ENCODE peak calls at places on chromosomes 12 and 14, in ten cellular contexts. I is cardiac fibroblast; C is uterus; H is upper lobe of right lung; R is retinal pigment epithelial cell; T is CD8-positive, alpha-beta T cell; K is fibroblast of lung; Q is transverse colon; A is AG04450; J is PC-3. G is an unnamed sample.

GRCh38 chr14:44961151-44961729 is 507 bp downstream of the KLHL28 start:
- DNase-seq in C (peak; percentile 55), J (peak; percentile 57), Q (peak; percentile 72), H (peak; percentile 80), R (no peak), A (peak; percentile 20), T (peak; percentile 63), K (peak; percentile 70), I (peak; percentile 65), G (peak; percentile 65)

GRCh38 chr14:39184628-39185255 is 9.7 kb downstream of the PNN start:
- DNase-seq in K (no peak), Q (no peak), R (no peak), C (no peak), H (no peak), A (no peak), J (no peak), T (no peak), I (no peak), G (no peak)

GRCh38 chr12:77104281-77104680 is 38.9 kb upstream of the E2F7 start:
- DNase-seq in C (no peak), Q (no peak), R (no peak), I (no peak), H (no peak), A (no peak), J (no peak), T (no peak), K (no peak), G (no peak)

GRCh38 chr12:31849090-31849687 is 110.0 kb upstream of the RESF1 start:
- DNase-seq in Q (no peak), K (peak; percentile 22), R (peak; percentile 10), I (peak; percentile 52), T (no peak), J (peak; percentile 47), H (no peak), A (no peak), C (no peak), G (peak; percentile 33)

GRCh38 chr12:6536894-6537579 is 2.7 kb downstream of the GAPDH start:
- DNase-seq in J (no peak), R (no peak), A (no peak), H (no peak), C (no peak), T (peak; percentile 16), K (peak; percentile 17), Q (no peak), I (peak; percentile 29), G (no peak)

GRCh38 chr12:8037046-8037663 is 4.6 kb downstream of the FOXJ2 start:
- DNase-seq in K (no peak), Q (no peak), R (no peak), I (no peak), T (no peak), J (no peak), C (no peak), A (no peak), H (no peak), G (no peak)

GRCh38 chr12:22625671-22626251 is 790 bp downstream of the ETNK1 start:
- DNase-seq in J (peak; percentile 33), A (no peak), T (peak; percentile 22), Q (peak; percentile 43), I (peak; percentile 52), H (no peak), C (no peak), K (peak; percentile 46), R (peak; percentile 31), G (peak; percentile 39)

GRCh38 chr14:58636129-58636528 is 1.6 kb upstream of the DACT1 start:
- DNase-seq in J (no peak), R (no peak), Q (no peak), A (no peak), C (no peak), K (no peak), H (no peak), I (no peak), T (no peak), G (no peak)

GRCh38 chr14:69288956-69289705 is 29.2 kb downstream of the GALNT16 start:
- DNase-seq in I (no peak), J (no peak), A (no peak), T (no peak), K (peak; percentile 14), H (peak; percentile 17), Q (no peak), C (no peak), R (no peak), G (no peak)

GRCh38 chr12:118448341-118448740 is 72.0 kb downstream of the SUDS3 start:
- DNase-seq in J (no peak), C (no peak), R (no peak), T (no peak), K (no peak), H (no peak), Q (no peak), I (no peak), A (no peak), G (no peak)

GRCh38 chr14:104134061-104134965 is 4.1 kb upstream of the KIF26A start:
- DNase-seq in C (no peak), H (peak; percentile 59), R (no peak), Q (no peak), J (no peak), A (no peak), K (no peak), T (no peak), I (no peak), G (no peak)

GRCh38 chr14:69480136-69480535 is 4.4 kb upstream of the PLEKHD1 start:
- DNase-seq in A (no peak), T (no peak), K (no peak), I (no peak), H (no peak), Q (no peak), C (no peak), R (no peak), J (no peak), G (no peak)

GRCh38 chr12:65881348-65881961 is 57.2 kb downstream of the HMGA2 start:
- DNase-seq in T (no peak), J (no peak), K (peak; percentile 63), C (peak; percentile 49), I (peak; percentile 86), H (no peak), Q (peak; percentile 15), R (no peak), A (no peak), G (peak; percentile 90)

GRCh38 chr14:89445252-89445973 is 28.4 kb upstream of the FOXN3 start:
- DNase-seq in J (no peak), T (no peak), I (peak; percentile 39), H (no peak), R (no peak), Q (no peak), A (no peak), C (no peak), K (peak; percentile 48), G (no peak)

GRCh38 chr12:106918746-106919145 is 37.0 kb upstream of the TMEM263 start:
- DNase-seq in J (peak; percentile 53), H (no peak), R (no peak), K (no peak), T (no peak), A (no peak), Q (no peak), C (no peak), I (peak; percentile 27), G (peak; percentile 45)

GRCh38 chr14:91897121-91897701 is 29.9 kb upstream of the TC2N start:
- DNase-seq in R (peak; percentile 81), K (peak; percentile 70), I (peak; percentile 68), T (no peak), C (peak; percentile 63), J (peak; percentile 24), Q (peak; percentile 17), H (peak; percentile 85), A (no peak), G (peak; percentile 85)

GRCh38 chr14:104112609-104113571 is 25.5 kb upstream of the KIF26A start:
- DNase-seq in I (no peak), T (no peak), J (no peak), R (no peak), H (peak; percentile 54), Q (no peak), K (no peak), C (no peak), A (no peak), G (no peak)

GRCh38 chr14:53896773-53897172 is 59.9 kb downstream of the BMP4 start:
- DNase-seq in Q (no peak), T (no peak), A (peak; percentile 26), K (no peak), I (no peak), R (no peak), H (no peak), J (no peak), C (no peak), G (no peak)

GRCh38 chr12:63941879-63942278 is 97.4 kb downstream of the SRGAP1 start:
- DNase-seq in R (no peak), J (no peak), I (no peak), H (no peak), C (no peak), Q (no peak), T (no peak), A (no peak), K (no peak), G (no peak)

GRCh38 chr12:92558806-92559205 is 144.0 kb upstream of the PLEKHG7 start:
- DNase-seq in I (peak; percentile 46), K (peak; percentile 44), R (no peak), A (no peak), T (no peak), J (no peak), H (no peak), C (no peak), Q (no peak), G (no peak)

GRCh38 chr14:61602733-61603077 is 92.6 kb upstream of the HIF1A start:
- DNase-seq in T (no peak), R (peak; percentile 93), J (peak; percentile 84), A (no peak), C (no peak), H (no peak), K (peak; percentile 71), Q (no peak), I (no peak), G (peak; percentile 65)

GRCh38 chr14:101112351-101113107 is 209.0 kb upstream of the RTL1 start:
- DNase-seq in A (no peak), R (no peak), Q (no peak), T (no peak), K (no peak), J (no peak), C (no peak), H (no peak), I (no peak), G (no peak)
- H3K4me3 ChIP-seq in A (no peak overlapping the region), R (no peak overlapping the region), Q (no peak overlapping the region), T (no peak overlapping the region), K (no peak overlapping the region), J (no peak overlapping the region), C (no peak overlapping the region), H (no peak overlapping the region), I (no peak overlapping the region), G (no peak overlapping the region)

GRCh38 chr12:124804011-124804621 is 59.5 kb downstream of the SCARB1 start:
- DNase-seq in I (peak; percentile 16), T (no peak), K (peak; percentile 33), Q (no peak), H (peak; percentile 81), A (no peak), J (peak; percentile 45), C (no peak), R (peak; percentile 77), G (no peak)
- TF ChIP-seq CTCF in I (no peak), T (no peak), K (no peak), Q (no peak), H (no peak), A (no peak), J (no peak), C (no peak), R (peak; percentile 29), G (no peak)

GRCh38 chr14:36583242-36584166 is 1.1 kb upstream of the NKX2-8 start:
- DNase-seq in K (no peak), T (no peak), A (no peak), C (no peak), I (no peak), J (no peak), R (no peak), Q (no peak), H (no peak), G (no peak)
- H3K4me3 ChIP-seq in K (no peak overlapping the region), T (no peak overlapping the region), A (no peak overlapping the region), C (no peak overlapping the region), I (no peak overlapping the region), J (no peak overlapping the region), R (no peak overlapping the region), Q (no peak overlapping the region), H (no peak overlapping the region), G (no peak overlapping the region)

GRCh38 chr12:75890141-75890540 is 141.4 kb downstream of the PHLDA1 start:
- DNase-seq in T (no peak), H (no peak), A (no peak), I (peak; percentile 22), Q (no peak), R (no peak), J (no peak), C (no peak), K (peak; percentile 50), G (no peak)
- TF ChIP-seq CTCF in T (no peak), H (no peak), A (no peak), I (no peak), Q (no peak), R (no peak), J (no peak), C (no peak), K (no peak), G (no peak)

G was measured in fibroblast of pulmonary artery.